ENCODE peak calls at places on chromosomes 1 and 21, in six cellular contexts. O is cardiac muscle cell, J is cardiac fibroblast, P is WTC11, W is brain microvascular endothelial cell, A is RWPE1. U is an unnamed sample.

GRCh38 chr1:107529511-107530149 is 388.8 kb downstream of the NTNG1 start:
- DNase-seq in A (peak), J (peak), W (peak), P (peak), O (peak), U (peak)

GRCh38 chr1:48996311-48996710 is 219.6 kb upstream of the BEND5 start:
- DNase-seq in A (no peak), W (no peak), P (no peak), J (no peak), O (no peak), U (no peak)

GRCh38 chr1:168227620-168228019 is 1.8 kb downstream of the SFT2D2 start:
- DNase-seq in P (no peak), W (no peak), O (no peak), A (peak), J (no peak), U (no peak)

GRCh38 chr1:234559152-234559916 is 50.6 kb downstream of the IRF2BP2 start:
- DNase-seq in W (no peak), O (no peak), A (no peak), P (no peak), J (no peak), U (no peak)

GRCh38 chr1:12161662-12162458 is 4.9 kb upstream of the TNFRSF1B start:
- DNase-seq in A (peak), W (peak), O (no peak), P (no peak), J (peak), U (peak)

GRCh38 chr1:29601021-29601420 is 364.7 kb downstream of the PTPRU start:
- DNase-seq in A (no peak), W (no peak), O (no peak), J (no peak), P (no peak), U (no peak)

GRCh38 chr1:91098299-91098901 is 76.6 kb upstream of the ZNF644 start:
- DNase-seq in A (no peak), O (peak), P (no peak), J (no peak), W (no peak), U (no peak)

GRCh38 chr1:226763741-226764264 is 24.7 kb upstream of the ITPKB start:
- DNase-seq in W (peak), O (no peak), P (peak), J (peak), A (peak), U (no peak)

GRCh38 chr1:226988337-226988672 is 48.2 kb downstream of the COQ8A start:
- DNase-seq in P (no peak), J (no peak), A (no peak), W (no peak), O (no peak), U (peak)

GRCh38 chr1:4044967-4045366 is 144.9 kb upstream of the C1orf174 start:
- DNase-seq in J (no peak), A (no peak), P (no peak), O (no peak), W (no peak), U (no peak)

GRCh38 chr1:228072658-228073043 is 9.9 kb upstream of the ARF1 start:
- DNase-seq in O (no peak), J (no peak), W (no peak), A (no peak), P (no peak), U (no peak)

GRCh38 chr1:11196945-11197344 is 7.8 kb downstream of the ANGPTL7 start:
- DNase-seq in A (no peak), P (no peak), J (no peak), O (no peak), W (no peak), U (no peak)

GRCh38 chr1:155175927-155176371 is 2.3 kb downstream of the TRIM46 start:
- DNase-seq in O (no peak), J (no peak), P (no peak), A (no peak), W (no peak), U (no peak)

GRCh38 chr1:93743465-93743864 is 61.8 kb upstream of the BCAR3 start:
- DNase-seq in O (no peak), P (no peak), J (no peak), W (no peak), A (no peak), U (no peak)

GRCh38 chr21:39000496-39000895 is 182.8 kb downstream of the PSMG1 start:
- DNase-seq in A (no peak), O (no peak), J (peak), P (no peak), W (no peak), U (no peak)

GRCh38 chr1:201095581-201096531 is 16.4 kb downstream of the CACNA1S start:
- DNase-seq in J (no peak), O (no peak), A (no peak), W (no peak), P (no peak), U (no peak)

GRCh38 chr21:15735409-15735808 is 5.6 kb downstream of the USP25 start:
- DNase-seq in J (no peak), P (no peak), W (no peak), O (no peak), A (no peak), U (no peak)

GRCh38 chr1:63643926-63644325 is 50.7 kb downstream of the PGM1 start:
- DNase-seq in O (peak), J (no peak), P (no peak), A (no peak), W (no peak), U (no peak)

GRCh38 chr21:17612023-17612564 is 607 bp downstream of the BTG3 start:
- DNase-seq in A (peak), P (peak), O (peak), J (peak), W (peak), U (peak)

GRCh38 chr1:87134625-87135024 is 194.1 kb upstream of the LMO4 start:
- DNase-seq in A (no peak), P (no peak), J (no peak), O (no peak), W (no peak), U (no peak)

GRCh38 chr1:95309031-95309459 is 75.0 kb downstream of the RWDD3 start:
- DNase-seq in O (peak), W (peak), J (peak), A (peak), P (peak), U (peak)

GRCh38 chr21:44347911-44348451 is 5.4 kb upstream of the TRPM2 start:
- DNase-seq in O (no peak), W (no peak), J (no peak), P (no peak), A (no peak), U (no peak)

GRCh38 chr1:27015260-27015659 is 2.6 kb upstream of the TENT5B start:
- DNase-seq in P (no peak), J (no peak), O (no peak), A (no peak), W (no peak), U (no peak)

GRCh38 chr1:32924881-32925344 is 23.7 kb upstream of the TMEM54 start:
- DNase-seq in A (no peak), O (peak), W (no peak), P (peak), J (no peak), U (peak)

GRCh38 chr1:248143311-248143710 is 1.6 kb upstream of the OR2M5 start:
- DNase-seq in P (no peak), J (no peak), W (no peak), A (no peak), O (no peak), U (no peak)

GRCh38 chr1:168116327-168116799 is 20.4 kb downstream of the GPR161 start:
- DNase-seq in W (no peak), O (no peak), A (no peak), P (no peak), J (no peak), U (peak)

GRCh38 chr1:72140222-72140621 is 142.1 kb downstream of the NEGR1 start:
- DNase-seq in A (no peak), O (no peak), J (no peak), W (peak), P (no peak), U (no peak)

GRCh38 chr1:10117132-10117531 is 84.4 kb downstream of the UBE4B start:
- DNase-seq in J (no peak), O (no peak), A (no peak), P (no peak), W (no peak), U (no peak)

GRCh38 chr1:151461694-151462093 is 2.4 kb upstream of the POGZ start:
- DNase-seq in O (no peak), J (no peak), A (no peak), W (no peak), P (no peak), U (no peak)

GRCh38 chr1:22848374-22848773 is 124.3 kb downstream of the LACTBL1 start:
- DNase-seq in J (no peak), P (no peak), O (no peak), A (no peak), W (no peak), U (no peak)

GRCh38 chr1:164803366-164803765 is 244.4 kb downstream of the PBX1 start:
- DNase-seq in A (no peak), W (peak), J (no peak), O (no peak), P (no peak), U (no peak)

GRCh38 chr1:204308023-204308628 is 51.6 kb downstream of the PLEKHA6 start:
- DNase-seq in A (no peak), W (no peak), P (no peak), O (no peak), J (no peak), U (no peak)

GRCh38 chr1:204304067-204304466 is 55.7 kb downstream of the PLEKHA6 start:
- DNase-seq in J (no peak), A (no peak), P (peak), W (no peak), O (no peak), U (no peak)

GRCh38 chr1:204306076-204306475 is 53.7 kb downstream of the PLEKHA6 start:
- DNase-seq in O (no peak), A (no peak), P (no peak), J (no peak), W (no peak), U (no peak)

GRCh38 chr1:204302769-204303168 is 57.0 kb downstream of the PLEKHA6 start:
- DNase-seq in O (no peak), J (no peak), W (no peak), A (no peak), P (no peak), U (no peak)

DNA sequence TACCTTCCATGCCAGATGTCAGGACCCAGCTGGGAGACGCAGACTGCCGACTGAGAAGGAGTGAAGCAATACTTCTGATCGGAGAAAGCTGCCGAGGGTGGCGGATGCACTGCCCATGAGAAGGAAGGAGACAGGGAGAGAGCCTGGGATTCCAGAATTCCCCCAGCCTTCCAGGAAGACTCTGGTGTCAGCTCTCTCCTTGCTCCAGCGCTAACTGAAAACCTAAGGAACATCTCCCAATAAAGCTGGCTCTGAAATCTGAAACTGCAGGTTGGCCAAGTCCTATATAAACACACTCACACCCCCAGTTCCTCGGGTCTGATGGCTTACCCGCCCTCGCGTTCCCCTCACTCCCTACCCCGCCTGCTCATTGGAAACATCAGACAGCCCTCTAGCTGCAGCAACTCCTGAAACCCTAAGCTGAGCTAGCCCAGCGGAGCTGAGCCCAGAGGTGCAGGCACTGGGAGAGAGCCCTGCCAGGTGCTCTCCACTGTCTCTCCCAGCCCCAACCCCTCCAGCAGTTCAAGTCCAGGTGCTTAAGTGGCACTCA is 52.3 kb downstream of the PLEKHA6 start:
- DNase-seq in P (peak), O (peak), J (peak), W (no peak), A (no peak), U (no peak)
- TF ChIP-seq CTCF in P (no peak), O (no peak), J (no peak), W (no peak), A (no peak), U (no peak)

GRCh38 chr1:45326627-45327591 is at the start of gene HPDL:
- DNase-seq in P (peak), W (peak), O (peak), J (peak), A (peak), U (peak)
- TF ChIP-seq CTCF in P (no peak), W (peak), O (no peak), J (no peak), A (no peak), U (no peak)

GRCh38 chr1:213123087-213123486 is 72.0 kb downstream of the RPS6KC1 start:
- DNase-seq in W (no peak), A (no peak), J (no peak), O (no peak), P (no peak), U (no peak)

GRCh38 chr1:213120961-213121360 is 69.9 kb downstream of the RPS6KC1 start:
- DNase-seq in A (no peak), J (no peak), P (no peak), W (no peak), O (no peak), U (no peak)

GRCh38 chr1:213123532-213123931 is 72.5 kb downstream of the RPS6KC1 start:
- DNase-seq in O (no peak), A (peak), J (peak), W (peak), P (no peak), U (no peak)

GRCh38 chr1:213124590-213124989 is 73.5 kb downstream of the RPS6KC1 start:
- DNase-seq in A (no peak), O (no peak), P (no peak), W (no peak), J (no peak), U (no peak)

GRCh38 chr1:213122514-213122929 is 71.5 kb downstream of the RPS6KC1 start:
- DNase-seq in A (no peak), W (peak), J (peak), P (no peak), O (peak), U (peak)
- TF ChIP-seq CTCF in A (peak), W (peak), J (peak), P (peak), O (peak), U (peak)

DNA sequence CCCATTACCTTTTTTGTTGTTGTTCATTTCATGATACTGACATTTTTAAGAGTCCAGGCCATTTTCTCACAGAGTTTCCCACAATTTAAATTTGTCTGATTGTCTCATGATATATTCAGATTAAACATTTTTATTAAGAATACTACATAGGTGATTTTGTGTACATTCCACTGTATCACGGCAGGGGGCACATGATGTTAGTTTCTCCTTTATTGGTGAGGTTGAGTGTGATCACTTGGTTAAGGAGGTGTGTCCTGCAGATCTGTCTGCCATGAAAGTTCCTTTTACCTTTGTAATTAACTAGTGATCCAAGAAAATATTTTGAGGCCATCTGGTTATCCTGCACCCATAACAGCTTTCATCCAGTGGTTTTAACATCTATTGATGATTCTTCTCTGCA is 11.8 kb downstream of the RTCA start:
- DNase-seq in W (no peak), J (no peak), P (no peak), A (no peak), O (no peak), U (no peak)
- TF ChIP-seq CTCF in W (no peak), J (no peak), P (no peak), A (no peak), O (no peak), U (no peak)

DNA sequence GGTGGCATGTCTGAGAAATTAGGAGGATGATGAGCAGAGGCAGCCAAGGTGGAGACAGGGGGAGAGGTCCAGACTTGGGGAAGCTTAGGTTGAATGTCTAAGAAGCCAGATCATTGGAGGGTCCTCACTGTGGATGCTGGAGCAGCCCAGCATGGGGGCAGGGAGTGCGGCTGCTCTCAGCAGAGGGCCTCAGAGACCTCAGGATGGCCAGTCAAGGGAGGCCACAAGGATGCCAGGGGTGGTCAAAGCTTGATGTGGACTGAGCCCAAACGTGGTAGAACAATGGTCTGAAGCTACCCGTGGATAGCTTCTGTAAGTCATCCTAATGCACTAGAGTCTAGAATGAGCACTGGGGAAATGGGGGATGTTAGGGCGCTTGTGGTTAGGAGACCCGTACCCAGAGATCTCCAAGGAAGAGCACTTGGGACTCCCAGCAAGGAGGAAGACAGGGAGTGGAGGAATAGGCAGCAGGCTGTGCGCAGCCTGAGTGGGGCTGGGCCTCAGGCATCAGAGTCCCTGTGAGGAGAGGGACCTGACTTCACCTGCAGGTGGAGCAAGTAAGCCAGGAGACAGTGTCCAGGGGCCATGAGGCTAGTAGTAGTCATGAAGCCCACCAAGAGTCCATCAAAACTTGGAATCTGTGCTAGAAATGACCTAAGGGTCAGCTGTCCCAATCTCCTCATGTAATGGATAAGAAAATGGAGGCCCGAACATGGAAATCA is 4.3 kb upstream of the S100A9 start:
- DNase-seq in J (peak), A (peak), P (peak), W (no peak), O (peak), U (no peak)
- TF ChIP-seq CTCF in J (peak), A (peak), P (no peak), W (peak), O (peak), U (peak)

DNA sequence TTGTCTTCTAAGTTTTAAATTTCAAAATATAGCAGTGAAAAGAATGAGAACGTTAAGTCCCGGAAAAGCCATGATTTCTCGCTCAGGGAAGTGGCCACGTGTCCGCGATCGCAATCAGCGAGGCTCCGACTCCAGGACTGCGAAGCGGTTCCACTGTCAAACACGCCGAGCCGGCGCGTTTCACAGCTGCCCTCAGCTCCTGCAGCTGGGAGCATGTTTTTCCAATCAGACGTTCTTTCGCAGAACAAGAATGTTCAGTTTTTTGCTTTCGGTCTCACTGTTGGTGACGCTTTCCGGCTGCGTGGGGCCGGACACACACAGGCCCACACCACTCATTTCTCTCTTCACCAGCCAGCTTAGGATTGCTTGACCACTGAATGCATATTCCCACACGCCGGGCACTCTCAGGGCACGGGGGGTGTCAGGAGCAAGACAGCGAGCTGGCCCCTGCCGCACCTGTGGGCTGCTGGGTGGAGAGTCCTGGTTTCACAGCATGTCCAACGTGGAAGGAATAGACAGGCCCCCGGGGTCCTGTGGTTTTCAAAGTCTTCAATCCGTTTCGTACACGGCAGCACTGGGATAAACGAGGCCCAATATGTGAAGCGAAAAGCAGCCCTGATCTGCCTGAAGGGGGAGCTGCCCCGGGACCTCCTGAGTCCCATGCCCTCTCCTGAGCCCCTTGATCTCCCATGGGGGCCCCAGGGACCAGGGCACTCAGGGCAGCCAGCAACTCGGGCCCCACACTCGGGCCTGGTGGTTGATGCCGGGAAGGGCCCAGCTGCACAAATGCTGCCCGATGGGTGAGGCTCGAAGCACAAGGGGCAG is 47.3 kb upstream of the COL18A1 start:
- DNase-seq in O (no peak), A (no peak), P (no peak), W (no peak), J (peak), U (peak)
- TF ChIP-seq CTCF in O (peak), A (no peak), P (no peak), W (peak), J (peak), U (no peak)

GRCh38 chr1:35855016-35855700 is 27.9 kb upstream of the AGO1 start:
- DNase-seq in J (no peak), A (no peak), O (no peak), W (no peak), P (peak), U (no peak)
- TF ChIP-seq CTCF in J (no peak), A (no peak), O (no peak), W (no peak), P (no peak), U (no peak)